ENCODE peak calls at places on chromosome 2, in six cellular contexts. M is endothelial cell, K is fibroblast of mammary gland, W is uterus, V is GM10248, F is HCT116. D is an unnamed sample.

GRCh38 chr2:178317807-178318206 is 123.5 kb downstream of the OSBPL6 start:
- DNase-seq in M (no peak), K (no peak), W (no peak), V (no peak), F (no peak), D (no peak)

GRCh38 chr2:29009711-29010677 is 28.9 kb downstream of the TOGARAM2 start:
- DNase-seq in M (no peak), K (no peak), W (no peak), V (no peak), F (no peak), D (no peak)

GRCh38 chr2:84882775-84883550 is 2.1 kb upstream of the TRABD2A start:
- DNase-seq in M (no peak), K (peak), W (no peak), V (no peak), F (no peak), D (no peak)

GRCh38 chr2:190742431-190742830 is 93.5 kb downstream of the NAB1 start:
- DNase-seq in M (no peak), K (no peak), W (no peak), V (no peak), F (no peak), D (no peak)

GRCh38 chr2:66443183-66443976 is 8.5 kb downstream of the MEIS1 start:
- DNase-seq in M (no peak), K (peak), W (peak), V (no peak), F (no peak), D (no peak)

GRCh38 chr2:28736034-28736433 is 15.6 kb upstream of the PPP1CB start:
- DNase-seq in M (no peak), K (no peak), W (peak), V (no peak), F (no peak), D (no peak)

GRCh38 chr2:225472161-225472560 is 72.7 kb downstream of the NYAP2 start:
- DNase-seq in M (no peak), K (no peak), W (no peak), V (no peak), F (no peak), D (no peak)

GRCh38 chr2:10894264-10894935 is 17.3 kb upstream of the KCNF1 start:
- DNase-seq in M (no peak), K (no peak), W (no peak), V (no peak), F (no peak), D (no peak)

GRCh38 chr2:195582188-195582587 is 74.8 kb upstream of the SLC39A10 start:
- DNase-seq in M (no peak), K (no peak), W (no peak), V (no peak), F (no peak), D (no peak)

GRCh38 chr2:60392014-60392391 is 161.5 kb downstream of the BCL11A start:
- DNase-seq in M (no peak), K (no peak), W (no peak), V (no peak), F (no peak), D (no peak)

GRCh38 chr2:105313877-105314276 is 15.7 kb downstream of the TGFBRAP1 start:
- DNase-seq in M (no peak), K (no peak), W (no peak), V (no peak), F (no peak), D (no peak)

GRCh38 chr2:240396623-240397541 is 38.6 kb upstream of the GPC1 start:
- DNase-seq in M (no peak), K (no peak), W (peak), V (no peak), F (no peak), D (no peak)

GRCh38 chr2:194003911-194004310 is 1653.1 kb upstream of the SLC39A10 start:
- DNase-seq in M (no peak), K (peak), W (no peak), V (no peak), F (no peak), D (no peak)

GRCh38 chr2:238582159-238582558 is 155.4 kb downstream of the ASB1 start:
- DNase-seq in M (no peak), K (peak), W (no peak), V (no peak), F (no peak), D (no peak)

GRCh38 chr2:109322111-109322510 is 193.1 kb downstream of the SH3RF3 start:
- DNase-seq in M (no peak), K (peak), W (peak), V (no peak), F (no peak), D (peak)

GRCh38 chr2:189580662-189581353 is at the start of gene SLC40A1:
- DNase-seq in M (peak), K (peak), W (peak), V (peak), F (no peak), D (peak)

GRCh38 chr2:28393115-28393836 is 618 bp downstream of the FOSL2 start:
- DNase-seq in M (peak), K (peak), W (peak), V (peak), F (no peak), D (no peak)

GRCh38 chr2:18516112-18516511 is 44.3 kb downstream of the RDH14 start:
- DNase-seq in M (no peak), K (peak), W (no peak), V (no peak), F (no peak), D (no peak)

GRCh38 chr2:204197601-204198000 is 261.0 kb downstream of the ICOS start:
- DNase-seq in M (no peak), K (no peak), W (no peak), V (no peak), F (no peak), D (no peak)

GRCh38 chr2:239917957-239918481 is 107.1 kb downstream of the NDUFA10 start:
- DNase-seq in M (no peak), K (no peak), W (no peak), V (no peak), F (no peak), D (no peak)

GRCh38 chr2:64888591-64889309 is 100.4 kb upstream of the SLC1A4 start:
- DNase-seq in M (no peak), K (peak), W (no peak), V (no peak), F (peak), D (no peak)

GRCh38 chr2:109176928-109177327 is 47.9 kb downstream of the SH3RF3 start:
- DNase-seq in M (no peak), K (no peak), W (no peak), V (no peak), F (no peak), D (no peak)

GRCh38 chr2:40451926-40452605 is at the start of gene SLC8A1:
- DNase-seq in M (peak), K (peak), W (peak), V (peak), F (no peak), D (no peak)

GRCh38 chr2:211877061-211877460 is 661.5 kb downstream of the ERBB4 start:
- DNase-seq in M (no peak), K (peak), W (no peak), V (no peak), F (no peak), D (no peak)

GRCh38 chr2:231483398-231484329 is 19.4 kb upstream of the NCL start:
- DNase-seq in M (no peak), K (peak), W (no peak), V (peak), F (no peak), D (no peak)

GRCh38 chr2:216516730-216517350 is 18.2 kb downstream of the RPL37A start:
- DNase-seq in M (no peak), K (peak), W (no peak), V (peak), F (peak), D (no peak)

GRCh38 chr2:45834858-45835257 is 183.4 kb downstream of the PRKCE start:
- DNase-seq in M (no peak), K (no peak), W (no peak), V (no peak), F (no peak), D (no peak)

GRCh38 chr2:176134978-176135575 is 5.6 kb downstream of the HOXD8 start:
- DNase-seq in M (no peak), K (peak), W (peak), V (no peak), F (no peak), D (no peak)

GRCh38 chr2:10504370-10504993 is 56.4 kb upstream of the ODC1 start:
- DNase-seq in M (no peak), K (no peak), W (no peak), V (no peak), F (no peak), D (no peak)

GRCh38 chr2:36486546-36487044 is 111.4 kb downstream of the FEZ2 start:
- DNase-seq in M (no peak), K (peak), W (no peak), V (no peak), F (no peak), D (no peak)

GRCh38 chr2:51027968-51028367 is 4.0 kb downstream of the NRXN1 start:
- DNase-seq in M (no peak), K (no peak), W (no peak), V (no peak), F (no peak), D (no peak)

GRCh38 chr2:180516204-180516603 is 464.2 kb upstream of the UBE2E3 start:
- DNase-seq in M (no peak), K (no peak), W (no peak), V (no peak), F (no peak), D (no peak)

GRCh38 chr2:105364436-105365139 is 27.2 kb downstream of the C2orf49 start:
- DNase-seq in M (no peak), K (no peak), W (no peak), V (no peak), F (no peak), D (no peak)

GRCh38 chr2:166181813-166182154 is 54.0 kb upstream of the SCN1A start:
- DNase-seq in M (no peak), K (no peak), W (no peak), V (no peak), F (no peak), D (no peak)
- TF ChIP-seq CTCF in M (peak), K (no peak), W (no peak), V (no peak), F (no peak), D (no peak)

DNA sequence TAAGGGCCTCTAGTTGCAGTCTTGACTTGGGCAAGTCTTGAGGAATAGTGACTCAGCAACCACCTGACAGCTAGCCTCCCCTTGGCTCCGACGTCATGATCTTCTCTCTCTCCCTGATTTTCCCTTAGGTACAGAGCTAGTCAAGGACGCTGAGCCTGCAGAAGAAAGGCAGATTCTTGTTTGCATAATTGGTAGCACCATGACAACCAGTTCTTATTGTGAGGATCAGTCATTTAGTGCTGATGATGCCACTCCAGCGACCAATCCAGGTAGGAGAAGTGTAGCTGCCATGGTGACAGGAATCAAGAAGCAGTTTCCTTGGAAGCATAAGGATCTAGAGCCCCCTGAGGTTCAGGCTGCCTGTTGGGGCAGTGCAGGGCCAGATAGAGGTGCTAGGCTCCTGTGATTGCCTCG is 2.8 kb upstream of the RESP18 start:
- DNase-seq in M (no peak), K (peak), W (no peak), V (no peak), F (no peak), D (no peak)
- TF ChIP-seq CTCF in M (no peak), K (no peak), W (no peak), V (no peak), F (no peak), D (no peak)

GRCh38 chr2:203155406-203155805 is 83.4 kb upstream of the CYP20A1 start:
- DNase-seq in M (no peak), K (no peak), W (no peak), V (no peak), F (peak), D (no peak)
- TF ChIP-seq CTCF in M (no peak), K (no peak), W (no peak), V (no peak), F (peak), D (no peak)

GRCh38 chr2:174546519-174547506 is 50.8 kb downstream of the WIPF1 start:
- DNase-seq in M (peak), K (peak), W (no peak), V (peak), F (peak), D (no peak)
- TF ChIP-seq CTCF in M (no peak), K (peak), W (no peak), V (peak), F (peak), D (no peak)

GRCh38 chr2:237314198-237314597 is 99.8 kb downstream of the COL6A3 start:
- DNase-seq in M (no peak), K (no peak), W (peak), V (no peak), F (no peak), D (no peak)

GRCh38 chr2:237312021-237312755 is 101.8 kb downstream of the COL6A3 start:
- DNase-seq in M (no peak), K (peak), W (no peak), V (no peak), F (no peak), D (no peak)

GRCh38 chr2:237315881-237316225 is 98.1 kb downstream of the COL6A3 start:
- DNase-seq in M (no peak), K (no peak), W (no peak), V (no peak), F (no peak), D (no peak)

GRCh38 chr2:237316339-237316738 is 97.6 kb downstream of the COL6A3 start:
- DNase-seq in M (no peak), K (no peak), W (no peak), V (no peak), F (no peak), D (no peak)

DNA sequence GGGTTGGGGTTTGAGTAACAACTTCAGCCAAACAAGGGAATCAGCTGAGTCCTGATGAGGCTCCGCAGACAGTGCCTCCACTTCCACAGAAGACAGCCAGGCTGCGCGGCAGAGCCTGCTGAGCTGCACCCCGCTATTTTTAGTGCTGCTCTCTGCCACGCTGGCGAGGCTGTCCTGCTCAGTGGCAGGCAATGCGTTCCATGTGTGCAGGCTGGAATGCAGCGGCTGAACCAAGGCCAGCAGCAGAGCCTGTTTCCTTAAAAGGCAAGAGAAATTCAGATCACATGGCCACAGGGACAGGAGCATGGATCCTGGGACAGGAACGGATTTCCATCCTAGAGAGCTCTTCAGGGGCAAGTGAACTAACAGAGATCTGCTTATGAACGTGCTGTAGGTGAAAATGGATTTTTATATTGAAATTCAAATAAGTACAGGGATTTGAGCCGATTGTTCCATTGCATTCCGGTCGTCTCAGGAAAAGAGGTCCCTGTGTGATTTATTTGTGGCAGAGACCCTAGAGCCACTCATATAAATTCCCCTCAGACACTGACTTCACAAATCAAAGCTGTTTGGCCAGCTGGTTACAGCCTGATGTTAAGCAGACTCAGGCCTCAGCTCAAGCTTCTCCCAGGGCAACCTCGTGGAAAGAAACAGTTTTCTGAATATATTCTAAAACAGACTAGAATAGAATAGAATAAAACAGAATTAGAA is 98.6 kb downstream of the COL6A3 start:
- DNase-seq in M (no peak), K (peak), W (peak), V (no peak), F (no peak), D (no peak)
- TF ChIP-seq CTCF in M (no peak), K (peak), W (peak), V (no peak), F (no peak), D (no peak)

GRCh38 chr2:12102679-12103078 is 356.2 kb downstream of the LPIN1 start:
- DNase-seq in M (no peak), K (no peak), W (no peak), V (no peak), F (no peak), D (no peak)

GRCh38 chr2:12096425-12096824 is 350.0 kb downstream of the LPIN1 start:
- DNase-seq in M (no peak), K (no peak), W (no peak), V (no peak), F (no peak), D (no peak)

GRCh38 chr2:12105180-12105579 is 358.7 kb downstream of the LPIN1 start:
- DNase-seq in M (no peak), K (no peak), W (no peak), V (no peak), F (no peak), D (no peak)

GRCh38 chr2:12097860-12098259 is 351.4 kb downstream of the LPIN1 start:
- DNase-seq in M (no peak), K (no peak), W (no peak), V (no peak), F (no peak), D (no peak)

DNA sequence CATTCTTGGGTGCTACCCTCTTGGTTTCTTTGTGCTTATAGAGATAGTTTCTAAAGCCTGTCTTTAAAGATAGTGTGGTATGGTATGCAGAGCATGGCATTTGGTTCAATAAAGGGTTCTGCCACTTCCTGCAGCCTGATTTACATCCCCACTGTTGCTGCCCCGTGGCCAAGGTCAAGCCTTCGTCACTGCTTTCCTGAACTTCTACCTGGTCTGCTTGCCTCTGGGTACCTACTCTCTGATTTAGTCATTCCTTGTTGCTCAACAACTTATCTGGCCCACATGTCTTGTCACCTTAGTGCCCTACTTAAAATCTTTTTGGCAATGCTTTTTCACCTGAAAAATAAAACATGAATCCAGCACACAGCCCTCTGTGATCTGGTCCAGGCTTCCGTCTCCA is 352.9 kb downstream of the LPIN1 start:
- DNase-seq in M (no peak), K (no peak), W (no peak), V (no peak), F (no peak), D (no peak)
- TF ChIP-seq CTCF in M (no peak), K (no peak), W (no peak), V (no peak), F (no peak), D (no peak)

GRCh38 chr2:37631698-37632097 is 39.7 kb downstream of the CDC42EP3 start:
- DNase-seq in M (no peak), K (no peak), W (no peak), V (no peak), F (no peak), D (no peak)
- TF ChIP-seq CTCF in M (no peak), K (no peak), W (no peak), V (no peak), F (no peak), D (no peak)

DNA sequence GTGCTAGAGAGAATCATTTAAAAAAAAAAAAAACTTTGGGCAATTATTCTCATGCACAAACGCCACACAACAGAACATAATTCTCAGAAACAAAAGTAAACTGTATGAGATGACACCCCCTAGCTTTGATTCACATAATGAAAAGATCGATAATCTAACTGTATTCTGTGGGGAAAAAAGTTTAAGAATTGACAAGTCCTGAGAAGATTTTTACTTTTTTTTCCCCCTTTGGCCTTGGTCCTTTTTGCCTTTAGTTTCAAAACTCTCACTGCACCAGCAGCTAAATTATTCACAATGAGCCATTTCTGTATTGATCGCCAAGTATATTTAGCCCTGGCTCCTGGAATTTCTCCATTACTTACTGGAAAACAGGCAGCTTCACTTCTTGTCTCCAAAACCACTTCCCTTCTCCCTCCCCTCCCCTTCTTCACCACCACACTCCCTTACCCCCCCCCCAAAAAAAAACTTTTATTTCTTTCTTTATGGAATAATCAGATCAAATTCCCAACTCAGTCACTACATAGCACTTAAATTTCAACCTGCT is 2.0 kb downstream of the IKZF2 start:
- DNase-seq in M (no peak), K (peak), W (no peak), V (no peak), F (no peak), D (no peak)
- TF ChIP-seq CTCF in M (no peak), K (peak), W (no peak), V (peak), F (no peak), D (no peak)

D was measured in omental fat pad.